ENCODE peak calls at places on chromosomes 7 and 10, in eight cellular contexts. C, Z, A, P, N, W, X and D are unnamed samples.

GRCh38 chr7:85833071-85833470 is 646.2 kb upstream of the SEMA3D start:
- DNase-seq in X (no peak), A (no peak), C (peak), P (no peak), W (no peak), Z (no peak), N (no peak), D (no peak)

GRCh38 chr10:76309744-76310441 is 878.5 kb downstream of the LRMDA start:
- DNase-seq in Z (no peak), C (peak), W (peak), N (no peak), A (no peak), P (no peak), X (no peak), D (no peak)

GRCh38 chr7:131769241-131769640 is 212.8 kb upstream of the PODXL start:
- DNase-seq in C (no peak), W (no peak), Z (no peak), N (no peak), P (no peak), X (no peak), A (no peak), D (no peak)

GRCh38 chr10:72309290-72310240 is 35.8 kb downstream of the DDIT4 start:
- DNase-seq in A (no peak), P (no peak), N (no peak), Z (peak), W (no peak), X (no peak), C (no peak), D (peak)

GRCh38 chr10:3907514-3907913 is 122.5 kb upstream of the KLF6 start:
- DNase-seq in C (peak), P (no peak), W (peak), Z (peak), N (no peak), A (no peak), X (no peak), D (peak)

GRCh38 chr10:94500063-94500462 is 45.5 kb upstream of the HELLS start:
- DNase-seq in X (no peak), C (peak), Z (no peak), A (peak), N (no peak), P (no peak), W (no peak), D (no peak)

GRCh38 chr7:51045319-51046102 is 262.8 kb upstream of the GRB10 start:
- DNase-seq in A (no peak), X (no peak), N (no peak), Z (no peak), C (peak), W (no peak), P (no peak), D (no peak)

GRCh38 chr7:74344128-74344496 is 54.9 kb downstream of the CLIP2 start:
- DNase-seq in X (no peak), W (no peak), Z (no peak), P (no peak), N (no peak), C (peak), A (no peak), D (no peak)

GRCh38 chr7:24073651-24074420 is 210.2 kb upstream of the NPY start:
- DNase-seq in P (no peak), W (no peak), N (no peak), Z (no peak), A (no peak), X (no peak), C (no peak), D (no peak)

GRCh38 chr10:25820496-25821415 is 113.3 kb upstream of the MYO3A start:
- DNase-seq in C (no peak), W (no peak), A (no peak), X (no peak), P (no peak), N (no peak), Z (no peak), D (no peak)

GRCh38 chr10:72784551-72785421 is 92.8 kb downstream of the MCU start:
- DNase-seq in P (no peak), X (no peak), N (no peak), C (peak), Z (peak), W (peak), A (peak), D (no peak)

GRCh38 chr7:149473251-149473650 is 12.4 kb upstream of the ZNF777 start:
- DNase-seq in C (no peak), X (no peak), W (no peak), A (no peak), N (no peak), P (no peak), Z (no peak), D (no peak)

GRCh38 chr10:26217396-26218105 is 977 bp downstream of the GAD2 start:
- DNase-seq in P (no peak), A (peak), W (no peak), Z (peak), N (no peak), X (no peak), C (no peak), D (no peak)

GRCh38 chr7:94182066-94182465 is 177.9 kb upstream of the BET1 start:
- DNase-seq in C (peak), N (no peak), W (no peak), A (no peak), Z (no peak), P (no peak), X (no peak), D (no peak)

GRCh38 chr7:31253486-31253885 is 87.0 kb downstream of the NEUROD6 start:
- DNase-seq in A (no peak), N (no peak), Z (no peak), P (no peak), W (no peak), X (no peak), C (no peak), D (no peak)

GRCh38 chr7:22675917-22676343 is 51.1 kb upstream of the IL6 start:
- DNase-seq in A (no peak), W (no peak), Z (no peak), C (peak), X (no peak), P (no peak), N (no peak), D (no peak)

GRCh38 chr10:79329529-79329928 is 17.7 kb upstream of the PPIF start:
- DNase-seq in P (no peak), X (no peak), N (no peak), W (no peak), Z (no peak), A (no peak), C (no peak), D (no peak)

GRCh38 chr10:13491747-13492360 is 37.0 kb downstream of the BEND7 start:
- DNase-seq in W (no peak), A (no peak), X (no peak), P (no peak), C (no peak), N (no peak), Z (no peak), D (no peak)

GRCh38 chr7:157500171-157500960 is 163.6 kb downstream of the DNAJB6 start:
- DNase-seq in P (no peak), W (no peak), A (no peak), C (no peak), N (no peak), Z (no peak), X (no peak), D (no peak)

GRCh38 chr10:132644544-132645530 is 107.2 kb downstream of the INPP5A start:
- DNase-seq in N (no peak), Z (no peak), C (no peak), W (no peak), P (no peak), A (no peak), X (no peak), D (no peak)

GRCh38 chr10:45438457-45439090 is 64.6 kb downstream of the ALOX5 start:
- DNase-seq in A (no peak), C (no peak), X (no peak), N (no peak), P (no peak), Z (no peak), W (no peak), D (no peak)

GRCh38 chr7:117937726-117938483 is 64.7 kb upstream of the CTTNBP2 start:
- DNase-seq in N (no peak), Z (no peak), W (no peak), X (no peak), A (no peak), C (no peak), P (no peak), D (no peak)

GRCh38 chr10:14296081-14296709 is 34.5 kb downstream of the FRMD4A start:
- DNase-seq in C (peak), W (peak), Z (no peak), A (no peak), N (no peak), X (no peak), P (no peak), D (no peak)